ENCODE peak calls at places on chromosomes 6 and 20, in nine cellular contexts. One of them, this sample, is unnamed.

GRCh38 chr6:126039284-126039683 is 52.9 kb downstream of the TRMT11 start:
- DNase-seq in right cardiac atrium: no peak
- DNase-seq in SJSA1: no peak
- DNase-seq in neuronal stem cell: no peak
- DNase-seq in pancreas: no peak
- DNase-seq in lung: no peak
- DNase-seq in CD4-positive, CD25-positive, alpha-beta regulatory T cell: no peak
- DNase-seq in psoas muscle: no peak
- DNase-seq in endodermal cell: no peak
- DNase-seq in this sample: no peak

GRCh38 chr6:132937466-132937906 is 123.1 kb downstream of the RPS12 start:
- DNase-seq in SJSA1: no peak
- DNase-seq in neuronal stem cell: peak; percentile 42
- DNase-seq in right cardiac atrium: no peak
- DNase-seq in pancreas: peak; percentile 70
- DNase-seq in psoas muscle: no peak
- DNase-seq in CD4-positive, CD25-positive, alpha-beta regulatory T cell: no peak
- DNase-seq in lung: peak; percentile 55
- DNase-seq in endodermal cell: peak; percentile 87
- DNase-seq in this sample: peak; percentile 57

GRCh38 chr6:27812078-27812804 is 100.0 kb downstream of the OR2B2 start:
- DNase-seq in CD4-positive, CD25-positive, alpha-beta regulatory T cell: no peak
- DNase-seq in pancreas: no peak
- DNase-seq in psoas muscle: no peak
- DNase-seq in neuronal stem cell: no peak
- DNase-seq in right cardiac atrium: no peak
- DNase-seq in lung: no peak
- DNase-seq in endodermal cell: no peak
- DNase-seq in SJSA1: no peak
- DNase-seq in this sample: no peak

GRCh38 chr6:13528232-13528631 is 40.8 kb upstream of the GFOD1 start:
- DNase-seq in SJSA1: no peak
- DNase-seq in CD4-positive, CD25-positive, alpha-beta regulatory T cell: no peak
- DNase-seq in lung: no peak
- DNase-seq in psoas muscle: no peak
- DNase-seq in right cardiac atrium: no peak
- DNase-seq in pancreas: no peak
- DNase-seq in neuronal stem cell: no peak
- DNase-seq in endodermal cell: no peak
- DNase-seq in this sample: no peak

GRCh38 chr6:100281471-100281878 is 183.2 kb downstream of the SIM1 start:
- DNase-seq in endodermal cell: peak; percentile 85
- DNase-seq in right cardiac atrium: no peak
- DNase-seq in lung: no peak
- DNase-seq in CD4-positive, CD25-positive, alpha-beta regulatory T cell: no peak
- DNase-seq in pancreas: no peak
- DNase-seq in psoas muscle: no peak
- DNase-seq in neuronal stem cell: peak; percentile 86
- DNase-seq in SJSA1: no peak
- DNase-seq in this sample: no peak

GRCh38 chr6:44921787-44922186 is 406.3 kb upstream of the RUNX2 start:
- DNase-seq in right cardiac atrium: no peak
- DNase-seq in endodermal cell: peak; percentile 42
- DNase-seq in neuronal stem cell: no peak
- DNase-seq in CD4-positive, CD25-positive, alpha-beta regulatory T cell: no peak
- DNase-seq in psoas muscle: no peak
- DNase-seq in SJSA1: no peak
- DNase-seq in lung: peak; percentile 40
- DNase-seq in pancreas: peak; percentile 69
- DNase-seq in this sample: no peak

GRCh38 chr6:74248966-74249365 is 553.0 kb downstream of the CD109 start:
- DNase-seq in pancreas: no peak
- DNase-seq in lung: no peak
- DNase-seq in CD4-positive, CD25-positive, alpha-beta regulatory T cell: no peak
- DNase-seq in endodermal cell: no peak
- DNase-seq in right cardiac atrium: no peak
- DNase-seq in SJSA1: no peak
- DNase-seq in neuronal stem cell: no peak
- DNase-seq in psoas muscle: no peak
- DNase-seq in this sample: no peak

GRCh38 chr6:133973109-133973971 is 20.3 kb downstream of the TBPL1 start:
- DNase-seq in SJSA1: no peak
- DNase-seq in lung: no peak
- DNase-seq in neuronal stem cell: peak; percentile 48
- DNase-seq in pancreas: no peak
- DNase-seq in psoas muscle: no peak
- DNase-seq in endodermal cell: no peak
- DNase-seq in right cardiac atrium: no peak
- DNase-seq in CD4-positive, CD25-positive, alpha-beta regulatory T cell: peak; percentile 45
- DNase-seq in this sample: no peak

GRCh38 chr6:147127587-147127986 is 76.6 kb upstream of the STXBP5 start:
- DNase-seq in pancreas: no peak
- DNase-seq in neuronal stem cell: no peak
- DNase-seq in psoas muscle: no peak
- DNase-seq in right cardiac atrium: no peak
- DNase-seq in lung: no peak
- DNase-seq in CD4-positive, CD25-positive, alpha-beta regulatory T cell: no peak
- DNase-seq in SJSA1: no peak
- DNase-seq in endodermal cell: no peak
- DNase-seq in this sample: no peak

GRCh38 chr6:93886416-93886815 is 467.1 kb upstream of the EPHA7 start:
- DNase-seq in endodermal cell: no peak
- DNase-seq in lung: no peak
- DNase-seq in right cardiac atrium: no peak
- DNase-seq in neuronal stem cell: no peak
- DNase-seq in pancreas: no peak
- DNase-seq in CD4-positive, CD25-positive, alpha-beta regulatory T cell: no peak
- DNase-seq in SJSA1: no peak
- DNase-seq in psoas muscle: no peak
- DNase-seq in this sample: no peak

GRCh38 chr6:42093582-42094329 is 43.4 kb downstream of the TAF8 start:
- DNase-seq in psoas muscle: no peak
- DNase-seq in CD4-positive, CD25-positive, alpha-beta regulatory T cell: no peak
- DNase-seq in neuronal stem cell: no peak
- DNase-seq in lung: no peak
- DNase-seq in endodermal cell: peak; percentile 77
- DNase-seq in SJSA1: no peak
- DNase-seq in pancreas: no peak
- DNase-seq in right cardiac atrium: peak; percentile 73
- DNase-seq in this sample: no peak

GRCh38 chr6:109743739-109744138 is 52.6 kb downstream of the FIG4 start:
- DNase-seq in psoas muscle: no peak
- DNase-seq in endodermal cell: no peak
- DNase-seq in SJSA1: no peak
- DNase-seq in pancreas: no peak
- DNase-seq in right cardiac atrium: no peak
- DNase-seq in neuronal stem cell: no peak
- DNase-seq in lung: no peak
- DNase-seq in CD4-positive, CD25-positive, alpha-beta regulatory T cell: no peak
- DNase-seq in this sample: no peak

GRCh38 chr6:158536891-158537798 is 22.7 kb upstream of the TMEM181 start:
- DNase-seq in pancreas: peak; percentile 57
- DNase-seq in psoas muscle: no peak
- DNase-seq in lung: peak; percentile 41
- DNase-seq in CD4-positive, CD25-positive, alpha-beta regulatory T cell: no peak
- DNase-seq in endodermal cell: peak; percentile 92
- DNase-seq in SJSA1: peak; percentile 40
- DNase-seq in neuronal stem cell: peak; percentile 71
- DNase-seq in right cardiac atrium: peak; percentile 81
- DNase-seq in this sample: peak; percentile 82

GRCh38 chr6:33744895-33745546 is 1.7 kb downstream of the IP6K3 start:
- DNase-seq in lung: no peak
- DNase-seq in psoas muscle: no peak
- DNase-seq in endodermal cell: no peak
- DNase-seq in pancreas: no peak
- DNase-seq in SJSA1: no peak
- DNase-seq in right cardiac atrium: no peak
- DNase-seq in neuronal stem cell: no peak
- DNase-seq in CD4-positive, CD25-positive, alpha-beta regulatory T cell: no peak
- DNase-seq in this sample: no peak

GRCh38 chr6:37340639-37340943 is 13.2 kb upstream of the RNF8 start:
- DNase-seq in neuronal stem cell: no peak
- DNase-seq in right cardiac atrium: no peak
- DNase-seq in psoas muscle: no peak
- DNase-seq in pancreas: no peak
- DNase-seq in lung: no peak
- DNase-seq in SJSA1: no peak
- DNase-seq in CD4-positive, CD25-positive, alpha-beta regulatory T cell: no peak
- DNase-seq in endodermal cell: no peak
- DNase-seq in this sample: no peak

GRCh38 chr6:41352396-41352795 is 17.0 kb downstream of the NCR2 start:
- DNase-seq in SJSA1: peak; percentile 27
- DNase-seq in pancreas: no peak
- DNase-seq in neuronal stem cell: no peak
- DNase-seq in psoas muscle: no peak
- DNase-seq in endodermal cell: no peak
- DNase-seq in CD4-positive, CD25-positive, alpha-beta regulatory T cell: no peak
- DNase-seq in lung: peak; percentile 26
- DNase-seq in right cardiac atrium: no peak
- DNase-seq in this sample: no peak

DNA sequence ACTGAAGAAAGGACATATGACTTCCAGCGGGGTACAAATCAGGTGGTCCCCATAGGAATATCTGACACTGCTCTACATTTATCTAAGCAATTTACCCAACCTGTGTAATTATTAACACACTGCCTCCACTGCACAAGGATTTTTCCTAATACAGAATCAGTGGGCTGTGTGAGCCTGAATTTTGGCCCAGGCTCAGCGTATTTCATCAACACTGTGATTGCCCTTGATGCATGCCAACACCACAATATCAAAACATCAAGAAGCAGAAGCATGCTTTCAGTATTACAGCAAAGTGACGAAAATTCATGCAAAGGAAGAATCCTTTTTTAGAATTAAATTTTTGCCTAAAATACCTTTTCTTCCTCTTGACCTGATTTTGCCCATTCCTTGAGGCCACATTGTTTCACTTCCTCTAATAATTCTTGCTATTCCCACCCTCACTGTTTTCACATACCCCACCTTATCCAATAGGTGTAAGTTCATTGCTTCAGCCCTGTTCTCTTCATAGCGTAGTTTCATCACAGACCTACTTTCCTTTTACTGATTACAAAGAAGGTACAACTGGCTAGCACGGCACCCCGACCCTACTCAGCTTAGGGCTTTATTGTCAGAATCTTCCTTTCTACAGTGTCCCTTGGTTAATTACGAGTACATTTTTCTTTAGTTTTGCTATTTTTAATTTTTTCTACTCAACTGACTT is 83.7 kb upstream of the PTCHD4 start:
- DNase-seq in SJSA1: no peak
- DNase-seq in right cardiac atrium: no peak
- DNase-seq in endodermal cell: no peak
- DNase-seq in lung: no peak
- DNase-seq in neuronal stem cell: no peak
- DNase-seq in psoas muscle: no peak
- DNase-seq in pancreas: no peak
- DNase-seq in CD4-positive, CD25-positive, alpha-beta regulatory T cell: no peak
- DNase-seq in this sample: no peak
- H3K4me1 ChIP-seq in SJSA1: no peaks in the 10 kb centered on the region
- H3K4me1 ChIP-seq in right cardiac atrium: no peaks in the 10 kb centered on the region
- H3K4me1 ChIP-seq in endodermal cell: no peaks in the 10 kb centered on the region
- H3K4me1 ChIP-seq in lung: no peaks in the 10 kb centered on the region
- H3K4me1 ChIP-seq in neuronal stem cell: peaks cover 2% of the 10 kb centered on the region
- H3K4me1 ChIP-seq in psoas muscle: no peaks in the 10 kb centered on the region
- H3K4me1 ChIP-seq in pancreas: no peaks in the 10 kb centered on the region
- H3K4me1 ChIP-seq in CD4-positive, CD25-positive, alpha-beta regulatory T cell: no peaks in the 10 kb centered on the region
- H3K4me1 ChIP-seq in this sample: no peaks in the 10 kb centered on the region

GRCh38 chr20:10922941-10923340 is 249.1 kb upstream of the JAG1 start:
- DNase-seq in pancreas: no peak
- DNase-seq in psoas muscle: no peak
- DNase-seq in endodermal cell: no peak
- DNase-seq in right cardiac atrium: no peak
- DNase-seq in CD4-positive, CD25-positive, alpha-beta regulatory T cell: no peak
- DNase-seq in SJSA1: peak; percentile 84
- DNase-seq in lung: no peak
- DNase-seq in neuronal stem cell: no peak
- DNase-seq in this sample: no peak
- H3K27ac ChIP-seq in pancreas: no peak overlapping the region
- H3K27ac ChIP-seq in psoas muscle: no peak overlapping the region
- H3K27ac ChIP-seq in endodermal cell: no peak overlapping the region
- H3K27ac ChIP-seq in right cardiac atrium: no peak overlapping the region
- H3K27ac ChIP-seq in CD4-positive, CD25-positive, alpha-beta regulatory T cell: no peak overlapping the region
- H3K27ac ChIP-seq in SJSA1: peak overlapping the region; percentile 51
- H3K27ac ChIP-seq in lung: no peak overlapping the region
- H3K27ac ChIP-seq in neuronal stem cell: no peak overlapping the region
- H3K27ac ChIP-seq in this sample: peak overlapping the region; percentile 8

GRCh38 chr6:43491750-43492661 is 14.6 kb downstream of the TJAP1 start:
- DNase-seq in psoas muscle: peak; percentile 92
- DNase-seq in CD4-positive, CD25-positive, alpha-beta regulatory T cell: no peak
- DNase-seq in pancreas: no peak
- DNase-seq in endodermal cell: no peak
- DNase-seq in lung: peak; percentile 75
- DNase-seq in SJSA1: peak; percentile 67
- DNase-seq in right cardiac atrium: peak; percentile 93
- DNase-seq in neuronal stem cell: no peak
- DNase-seq in this sample: peak; percentile 76
- H3K4me3 ChIP-seq in psoas muscle: peak overlapping the region; percentile 48
- H3K4me3 ChIP-seq in CD4-positive, CD25-positive, alpha-beta regulatory T cell: no peak overlapping the region
- H3K4me3 ChIP-seq in pancreas: no peak overlapping the region
- H3K4me3 ChIP-seq in endodermal cell: no peak overlapping the region
- H3K4me3 ChIP-seq in lung: no peak overlapping the region
- H3K4me3 ChIP-seq in SJSA1: no peak overlapping the region
- H3K4me3 ChIP-seq in right cardiac atrium: no peak overlapping the region
- H3K4me3 ChIP-seq in neuronal stem cell: no peak overlapping the region
- H3K4me3 ChIP-seq in this sample: no peak overlapping the region

GRCh38 chr6:108568101-108568500 is 7.4 kb downstream of the FOXO3 start:
- DNase-seq in right cardiac atrium: no peak
- DNase-seq in psoas muscle: no peak
- DNase-seq in lung: no peak
- DNase-seq in neuronal stem cell: no peak
- DNase-seq in SJSA1: no peak
- DNase-seq in endodermal cell: no peak
- DNase-seq in CD4-positive, CD25-positive, alpha-beta regulatory T cell: no peak
- DNase-seq in pancreas: no peak
- DNase-seq in this sample: no peak

GRCh38 chr6:108566406-108566805 is 5.7 kb downstream of the FOXO3 start:
- DNase-seq in psoas muscle: no peak
- DNase-seq in endodermal cell: no peak
- DNase-seq in lung: no peak
- DNase-seq in neuronal stem cell: no peak
- DNase-seq in CD4-positive, CD25-positive, alpha-beta regulatory T cell: no peak
- DNase-seq in pancreas: peak; percentile 35
- DNase-seq in right cardiac atrium: no peak
- DNase-seq in SJSA1: no peak
- DNase-seq in this sample: no peak

GRCh38 chr6:108564178-108564577 is 3.5 kb downstream of the FOXO3 start:
- DNase-seq in SJSA1: peak; percentile 52
- DNase-seq in lung: no peak
- DNase-seq in right cardiac atrium: no peak
- DNase-seq in neuronal stem cell: no peak
- DNase-seq in pancreas: no peak
- DNase-seq in endodermal cell: no peak
- DNase-seq in psoas muscle: no peak
- DNase-seq in CD4-positive, CD25-positive, alpha-beta regulatory T cell: no peak
- DNase-seq in this sample: no peak

GRCh38 chr6:108565091-108565766 is 4.5 kb downstream of the FOXO3 start:
- DNase-seq in neuronal stem cell: no peak
- DNase-seq in SJSA1: no peak
- DNase-seq in right cardiac atrium: no peak
- DNase-seq in lung: no peak
- DNase-seq in endodermal cell: no peak
- DNase-seq in psoas muscle: no peak
- DNase-seq in CD4-positive, CD25-positive, alpha-beta regulatory T cell: peak; percentile 66
- DNase-seq in pancreas: no peak
- DNase-seq in this sample: no peak

GRCh38 chr6:108565893-108566292 is 5.2 kb downstream of the FOXO3 start:
- DNase-seq in psoas muscle: peak; percentile 37
- DNase-seq in pancreas: no peak
- DNase-seq in lung: peak; percentile 65
- DNase-seq in right cardiac atrium: no peak
- DNase-seq in SJSA1: no peak
- DNase-seq in endodermal cell: no peak
- DNase-seq in CD4-positive, CD25-positive, alpha-beta regulatory T cell: no peak
- DNase-seq in neuronal stem cell: no peak
- DNase-seq in this sample: no peak
- H3K4me1 ChIP-seq in psoas muscle: peaks cover 64% of the 10 kb centered on the region
- H3K4me1 ChIP-seq in pancreas: peaks cover 34% of the 10 kb centered on the region
- H3K4me1 ChIP-seq in lung: peaks cover 32% of the 10 kb centered on the region
- H3K4me1 ChIP-seq in right cardiac atrium: peaks cover 16% of the 10 kb centered on the region
- H3K4me1 ChIP-seq in SJSA1: peaks cover 47% of the 10 kb centered on the region
- H3K4me1 ChIP-seq in endodermal cell: no peaks in the 10 kb centered on the region
- H3K4me1 ChIP-seq in CD4-positive, CD25-positive, alpha-beta regulatory T cell: peaks cover 43% of the 10 kb centered on the region
- H3K4me1 ChIP-seq in neuronal stem cell: no peaks in the 10 kb centered on the region
- H3K4me1 ChIP-seq in this sample: peaks cover 29% of the 10 kb centered on the region